ENCODE peak calls at places on chromosomes 11 and 22, in four cellular contexts. One of them, this sample, is unnamed.

GRCh38 chr11:86099727-86100320 is 30.9 kb upstream of the PICALM start:
- DNase-seq in activated CD4-positive, alpha-beta T cell treated with anti-CD3 and anti-CD28 coated beads, Interleukin-2, amount 50 U/mL, for 1 hour: no peak
- DNase-seq in pancreas: no peak
- DNase-seq in lower lobe of right lung: no peak
- DNase-seq in this sample: no peak

GRCh38 chr11:72700026-72700610 is 25.9 kb upstream of the PDE2A start:
- DNase-seq in lower lobe of right lung: no peak
- DNase-seq in pancreas: no peak
- DNase-seq in activated CD4-positive, alpha-beta T cell treated with anti-CD3 and anti-CD28 coated beads, Interleukin-2, amount 50 U/mL, for 1 hour: no peak
- DNase-seq in this sample: no peak

GRCh38 chr22:43126506-43127165 is 16.1 kb downstream of the BIK start:
- DNase-seq in activated CD4-positive, alpha-beta T cell treated with anti-CD3 and anti-CD28 coated beads, Interleukin-2, amount 50 U/mL, for 1 hour: no peak
- DNase-seq in lower lobe of right lung: no peak
- DNase-seq in pancreas: no peak
- DNase-seq in this sample: no peak

GRCh38 chr11:86537541-86538222 is 134.7 kb downstream of the ME3 start:
- DNase-seq in pancreas: no peak
- DNase-seq in lower lobe of right lung: no peak
- DNase-seq in activated CD4-positive, alpha-beta T cell treated with anti-CD3 and anti-CD28 coated beads, Interleukin-2, amount 50 U/mL, for 1 hour: no peak
- DNase-seq in this sample: no peak

GRCh38 chr11:76030286-76030685 is 176.0 kb downstream of the WNT11 start:
- DNase-seq in activated CD4-positive, alpha-beta T cell treated with anti-CD3 and anti-CD28 coated beads, Interleukin-2, amount 50 U/mL, for 1 hour: no peak
- DNase-seq in pancreas: no peak
- DNase-seq in lower lobe of right lung: no peak
- DNase-seq in this sample: no peak

GRCh38 chr11:23865341-23865975 is 631.4 kb upstream of the LUZP2 start:
- DNase-seq in pancreas: no peak
- DNase-seq in activated CD4-positive, alpha-beta T cell treated with anti-CD3 and anti-CD28 coated beads, Interleukin-2, amount 50 U/mL, for 1 hour: no peak
- DNase-seq in lower lobe of right lung: no peak
- DNase-seq in this sample: no peak

GRCh38 chr11:80727315-80727714 is 1286.5 kb upstream of the TENM4 start:
- DNase-seq in lower lobe of right lung: no peak
- DNase-seq in activated CD4-positive, alpha-beta T cell treated with anti-CD3 and anti-CD28 coated beads, Interleukin-2, amount 50 U/mL, for 1 hour: no peak
- DNase-seq in pancreas: no peak
- DNase-seq in this sample: no peak

GRCh38 chr11:7422544-7423331 is 62.6 kb upstream of the OLFML1 start:
- DNase-seq in activated CD4-positive, alpha-beta T cell treated with anti-CD3 and anti-CD28 coated beads, Interleukin-2, amount 50 U/mL, for 1 hour: no peak
- DNase-seq in pancreas: no peak
- DNase-seq in lower lobe of right lung: no peak
- DNase-seq in this sample: no peak

GRCh38 chr11:27089746-27090145 is 49.1 kb downstream of the BBOX1 start:
- DNase-seq in activated CD4-positive, alpha-beta T cell treated with anti-CD3 and anti-CD28 coated beads, Interleukin-2, amount 50 U/mL, for 1 hour: no peak
- DNase-seq in pancreas: no peak
- DNase-seq in lower lobe of right lung: no peak
- DNase-seq in this sample: no peak

GRCh38 chr11:12824281-12825041 is 150.2 kb downstream of the TEAD1 start:
- DNase-seq in pancreas: no peak
- DNase-seq in lower lobe of right lung: no peak
- DNase-seq in activated CD4-positive, alpha-beta T cell treated with anti-CD3 and anti-CD28 coated beads, Interleukin-2, amount 50 U/mL, for 1 hour: no peak
- DNase-seq in this sample: no peak

GRCh38 chr11:70016666-70017347 is 61.3 kb upstream of the ANO1 start:
- DNase-seq in pancreas: no peak
- DNase-seq in activated CD4-positive, alpha-beta T cell treated with anti-CD3 and anti-CD28 coated beads, Interleukin-2, amount 50 U/mL, for 1 hour: no peak
- DNase-seq in lower lobe of right lung: no peak
- DNase-seq in this sample: no peak

GRCh38 chr22:32858121-32858703 is 56.7 kb downstream of the TIMP3 start:
- DNase-seq in pancreas: no peak
- DNase-seq in lower lobe of right lung: no peak
- DNase-seq in activated CD4-positive, alpha-beta T cell treated with anti-CD3 and anti-CD28 coated beads, Interleukin-2, amount 50 U/mL, for 1 hour: no peak
- DNase-seq in this sample: no peak

GRCh38 chr11:9601041-9601875 is 27.8 kb downstream of the WEE1 start:
- DNase-seq in pancreas: no peak
- DNase-seq in lower lobe of right lung: no peak
- DNase-seq in activated CD4-positive, alpha-beta T cell treated with anti-CD3 and anti-CD28 coated beads, Interleukin-2, amount 50 U/mL, for 1 hour: peak
- DNase-seq in this sample: no peak

GRCh38 chr11:250740-251299 is 14.0 kb downstream of the PSMD13 start:
- DNase-seq in lower lobe of right lung: peak
- DNase-seq in activated CD4-positive, alpha-beta T cell treated with anti-CD3 and anti-CD28 coated beads, Interleukin-2, amount 50 U/mL, for 1 hour: peak
- DNase-seq in pancreas: no peak
- DNase-seq in this sample: no peak

GRCh38 chr22:41922940-41923594 is 3.5 kb downstream of the TNFRSF13C start:
- DNase-seq in lower lobe of right lung: no peak
- DNase-seq in pancreas: peak
- DNase-seq in activated CD4-positive, alpha-beta T cell treated with anti-CD3 and anti-CD28 coated beads, Interleukin-2, amount 50 U/mL, for 1 hour: no peak
- DNase-seq in this sample: no peak

GRCh38 chr11:46264030-46264429 is 13.4 kb upstream of the CREB3L1 start:
- DNase-seq in pancreas: no peak
- DNase-seq in lower lobe of right lung: no peak
- DNase-seq in activated CD4-positive, alpha-beta T cell treated with anti-CD3 and anti-CD28 coated beads, Interleukin-2, amount 50 U/mL, for 1 hour: no peak
- DNase-seq in this sample: no peak

GRCh38 chr11:76184551-76184993 is 21.7 kb downstream of the WNT11 start:
- DNase-seq in pancreas: no peak
- DNase-seq in activated CD4-positive, alpha-beta T cell treated with anti-CD3 and anti-CD28 coated beads, Interleukin-2, amount 50 U/mL, for 1 hour: no peak
- DNase-seq in lower lobe of right lung: no peak
- DNase-seq in this sample: no peak

GRCh38 chr11:31956310-31956709 is 134.6 kb upstream of the RCN1 start:
- DNase-seq in pancreas: no peak
- DNase-seq in lower lobe of right lung: no peak
- DNase-seq in activated CD4-positive, alpha-beta T cell treated with anti-CD3 and anti-CD28 coated beads, Interleukin-2, amount 50 U/mL, for 1 hour: no peak
- DNase-seq in this sample: no peak

GRCh38 chr22:46462726-46463371 is 74.6 kb downstream of the CELSR1 start:
- DNase-seq in activated CD4-positive, alpha-beta T cell treated with anti-CD3 and anti-CD28 coated beads, Interleukin-2, amount 50 U/mL, for 1 hour: no peak
- DNase-seq in pancreas: no peak
- DNase-seq in lower lobe of right lung: no peak
- DNase-seq in this sample: no peak

GRCh38 chr11:83864412-83865057 is 578.4 kb upstream of the CCDC90B start:
- DNase-seq in pancreas: no peak
- DNase-seq in activated CD4-positive, alpha-beta T cell treated with anti-CD3 and anti-CD28 coated beads, Interleukin-2, amount 50 U/mL, for 1 hour: no peak
- DNase-seq in lower lobe of right lung: no peak
- DNase-seq in this sample: no peak

GRCh38 chr22:50730941-50731661 is 6.9 kb upstream of the ACR start:
- DNase-seq in activated CD4-positive, alpha-beta T cell treated with anti-CD3 and anti-CD28 coated beads, Interleukin-2, amount 50 U/mL, for 1 hour: no peak
- DNase-seq in pancreas: peak
- DNase-seq in lower lobe of right lung: peak
- DNase-seq in this sample: no peak

GRCh38 chr11:64750361-64751054 is 6.6 kb upstream of the RASGRP2 start:
- DNase-seq in lower lobe of right lung: no peak
- DNase-seq in activated CD4-positive, alpha-beta T cell treated with anti-CD3 and anti-CD28 coated beads, Interleukin-2, amount 50 U/mL, for 1 hour: no peak
- DNase-seq in pancreas: no peak
- DNase-seq in this sample: no peak

GRCh38 chr11:78380615-78381029 is 37.0 kb downstream of the GAB2 start:
- DNase-seq in lower lobe of right lung: no peak
- DNase-seq in activated CD4-positive, alpha-beta T cell treated with anti-CD3 and anti-CD28 coated beads, Interleukin-2, amount 50 U/mL, for 1 hour: no peak
- DNase-seq in pancreas: no peak
- DNase-seq in this sample: no peak

GRCh38 chr11:92457250-92457649 is 232.6 kb downstream of the FAT3 start:
- DNase-seq in activated CD4-positive, alpha-beta T cell treated with anti-CD3 and anti-CD28 coated beads, Interleukin-2, amount 50 U/mL, for 1 hour: no peak
- DNase-seq in lower lobe of right lung: no peak
- DNase-seq in pancreas: no peak
- DNase-seq in this sample: no peak

GRCh38 chr11:34585870-34586654 is 34.8 kb upstream of the EHF start:
- DNase-seq in lower lobe of right lung: no peak
- DNase-seq in pancreas: no peak
- DNase-seq in activated CD4-positive, alpha-beta T cell treated with anti-CD3 and anti-CD28 coated beads, Interleukin-2, amount 50 U/mL, for 1 hour: no peak
- DNase-seq in this sample: peak

GRCh38 chr22:48382197-48382596 is 1445.5 kb downstream of the BRD1 start:
- DNase-seq in activated CD4-positive, alpha-beta T cell treated with anti-CD3 and anti-CD28 coated beads, Interleukin-2, amount 50 U/mL, for 1 hour: no peak
- DNase-seq in pancreas: no peak
- DNase-seq in lower lobe of right lung: no peak
- DNase-seq in this sample: no peak

GRCh38 chr11:130804306-130805077 is 111.8 kb downstream of the SNX19 start:
- DNase-seq in pancreas: no peak
- DNase-seq in activated CD4-positive, alpha-beta T cell treated with anti-CD3 and anti-CD28 coated beads, Interleukin-2, amount 50 U/mL, for 1 hour: no peak
- DNase-seq in lower lobe of right lung: no peak
- DNase-seq in this sample: no peak

GRCh38 chr11:15935370-15935769 is 421.0 kb downstream of the SOX6 start:
- DNase-seq in pancreas: no peak
- DNase-seq in lower lobe of right lung: no peak
- DNase-seq in activated CD4-positive, alpha-beta T cell treated with anti-CD3 and anti-CD28 coated beads, Interleukin-2, amount 50 U/mL, for 1 hour: no peak
- DNase-seq in this sample: no peak

GRCh38 chr22:40764743-40765441 is 54.3 kb downstream of the SLC25A17 start:
- DNase-seq in lower lobe of right lung: no peak
- DNase-seq in pancreas: no peak
- DNase-seq in activated CD4-positive, alpha-beta T cell treated with anti-CD3 and anti-CD28 coated beads, Interleukin-2, amount 50 U/mL, for 1 hour: no peak
- DNase-seq in this sample: no peak

GRCh38 chr11:2269601-2270321 is 627 bp downstream of the ASCL2 start:
- DNase-seq in lower lobe of right lung: peak
- DNase-seq in pancreas: no peak
- DNase-seq in activated CD4-positive, alpha-beta T cell treated with anti-CD3 and anti-CD28 coated beads, Interleukin-2, amount 50 U/mL, for 1 hour: peak
- DNase-seq in this sample: no peak

GRCh38 chr11:103623933-103624332 is 412.5 kb upstream of the DDI1 start:
- DNase-seq in pancreas: no peak
- DNase-seq in activated CD4-positive, alpha-beta T cell treated with anti-CD3 and anti-CD28 coated beads, Interleukin-2, amount 50 U/mL, for 1 hour: no peak
- DNase-seq in lower lobe of right lung: no peak
- DNase-seq in this sample: no peak

GRCh38 chr11:122717264-122717867 is 61.8 kb downstream of the UBASH3B start:
- DNase-seq in activated CD4-positive, alpha-beta T cell treated with anti-CD3 and anti-CD28 coated beads, Interleukin-2, amount 50 U/mL, for 1 hour: no peak
- DNase-seq in lower lobe of right lung: peak
- DNase-seq in pancreas: no peak
- DNase-seq in this sample: no peak

GRCh38 chr11:10646005-10646404 is 47.5 kb downstream of the IRAG1 start:
- DNase-seq in lower lobe of right lung: no peak
- DNase-seq in pancreas: no peak
- DNase-seq in activated CD4-positive, alpha-beta T cell treated with anti-CD3 and anti-CD28 coated beads, Interleukin-2, amount 50 U/mL, for 1 hour: no peak
- DNase-seq in this sample: no peak

GRCh38 chr11:2754008-2754407 is 54.2 kb upstream of the KCNQ1OT1 start:
- DNase-seq in activated CD4-positive, alpha-beta T cell treated with anti-CD3 and anti-CD28 coated beads, Interleukin-2, amount 50 U/mL, for 1 hour: no peak
- DNase-seq in lower lobe of right lung: peak
- DNase-seq in pancreas: peak
- DNase-seq in this sample: no peak

GRCh38 chr11:115244314-115244713 is 259.9 kb downstream of the CADM1 start:
- DNase-seq in pancreas: no peak
- DNase-seq in lower lobe of right lung: no peak
- DNase-seq in activated CD4-positive, alpha-beta T cell treated with anti-CD3 and anti-CD28 coated beads, Interleukin-2, amount 50 U/mL, for 1 hour: no peak
- DNase-seq in this sample: no peak